ENCODE peak calls at places on chromosomes 5 and 9, in four cellular contexts. P is GM12878, O is K562, Y is SK-N-SH. A is an unnamed sample.
A peak's percentile ranks its signal among the peaks of the same experiment; 100 is the strongest.

GRCh38 chr5:74915488-74915887 is 49.3 kb upstream of the FAM169A start:
- DNase-seq in P (no peak), O (no peak), Y (no peak), A (no peak)

GRCh38 chr5:119302916-119303897 is 52.6 kb upstream of the TNFAIP8 start:
- DNase-seq in P (no peak), O (no peak), Y (no peak), A (no peak)

GRCh38 chr5:33120671-33121070 is 320.1 kb upstream of the TARS1 start:
- DNase-seq in P (no peak), O (no peak), Y (no peak), A (no peak)

GRCh38 chr5:79756102-79756501 is 66.5 kb downstream of the CMYA5 start:
- DNase-seq in P (no peak), O (no peak), Y (no peak), A (no peak)

GRCh38 chr9:80964951-80965350 is 724.4 kb downstream of the TLE1 start:
- DNase-seq in P (no peak), O (no peak), Y (no peak), A (no peak)

GRCh38 chr5:131589510-131590348 is 45.3 kb downstream of the RAPGEF6 start:
- DNase-seq in P (peak; percentile 23), O (peak; percentile 29), Y (peak; percentile 83), A (peak; percentile 42)

GRCh38 chr5:62284946-62285891 is 20.8 kb upstream of the KIF2A start:
- DNase-seq in P (peak; percentile 71), O (peak; percentile 59), Y (no peak), A (no peak)

GRCh38 chr9:126612813-126613641 is 701 bp upstream of the LMX1B start:
- DNase-seq in P (no peak), O (no peak), Y (peak; percentile 55), A (no peak)

GRCh38 chr5:172648755-172649154 is 7.7 kb downstream of the NEURL1B start:
- DNase-seq in P (no peak), O (no peak), Y (no peak), A (no peak)

GRCh38 chr9:98519641-98520040 is 189.1 kb downstream of the GABBR2 start:
- DNase-seq in P (no peak), O (no peak), Y (no peak), A (no peak)

GRCh38 chr5:28301676-28302075 is 1263.3 kb upstream of the CDH9 start:
- DNase-seq in P (no peak), O (no peak), Y (no peak), A (peak; percentile 29)

GRCh38 chr9:85332487-85332886 is 409.3 kb downstream of the AGTPBP1 start:
- DNase-seq in P (no peak), O (no peak), Y (peak; percentile 41), A (no peak)

GRCh38 chr5:60207031-60207430 is 313.5 kb upstream of the PDE4D start:
- DNase-seq in P (peak; percentile 40), O (no peak), Y (no peak), A (no peak)

GRCh38 chr9:115403753-115404152 is 285.8 kb upstream of the TNC start:
- DNase-seq in P (no peak), O (no peak), Y (no peak), A (no peak)

GRCh38 chr5:27854243-27854852 is 816.0 kb upstream of the CDH9 start:
- DNase-seq in P (no peak), O (no peak), Y (no peak), A (no peak)

GRCh38 chr9:89668216-89668867 is 63.5 kb downstream of the GADD45G start:
- DNase-seq in P (no peak), O (no peak), Y (no peak), A (no peak)
- TF ChIP-seq JUND in P (no peak), O (no peak), Y (no peak), A (no peak)

GRCh38 chr9:111898331-111899096 is 1.9 kb downstream of the UGCG start:
- DNase-seq in P (no peak), O (no peak), Y (no peak), A (no peak)
- TF ChIP-seq JUND in P (no peak), O (no peak), Y (no peak), A (no peak)

DNA sequence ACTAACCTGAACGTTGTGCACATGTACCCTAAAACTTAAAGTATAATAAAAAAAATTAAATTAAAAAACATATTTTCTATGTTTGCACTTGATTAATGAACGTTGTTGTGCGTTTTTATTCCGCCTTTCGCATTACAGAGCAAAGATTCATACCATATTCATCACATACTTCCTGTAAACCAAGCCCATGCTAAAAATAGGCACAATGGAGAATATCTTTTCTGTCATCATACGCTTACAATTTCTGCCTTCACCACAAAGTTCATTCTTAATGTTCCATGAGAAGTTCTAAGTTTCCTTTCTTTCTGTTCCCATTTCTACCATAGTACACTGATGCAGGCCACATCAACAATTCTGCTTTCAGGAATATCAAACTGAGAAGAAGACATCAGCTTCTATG is 456.6 kb downstream of the CDH10 start:
- DNase-seq in P (no peak), O (no peak), Y (no peak), A (no peak)
- TF ChIP-seq JUND in P (no peak), O (no peak), Y (no peak), A (no peak)

DNA sequence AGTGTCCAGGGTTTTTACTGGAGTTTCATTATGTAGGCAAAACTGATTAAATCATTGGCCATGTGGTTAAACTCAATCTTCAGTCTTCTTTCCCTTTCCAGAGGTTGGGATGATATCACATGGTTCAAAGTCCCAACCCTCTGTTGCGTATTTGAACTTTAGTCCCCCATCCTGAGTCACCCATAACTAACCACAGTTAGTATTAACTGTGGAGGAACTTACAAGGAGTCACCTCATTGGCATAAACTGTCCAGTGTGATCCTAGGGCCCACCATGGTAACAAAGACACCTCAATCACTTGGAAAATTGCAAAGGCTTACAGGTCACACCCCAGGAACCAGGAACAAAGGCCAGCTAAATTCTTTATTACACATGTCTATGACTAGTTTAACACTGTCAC is 188.5 kb downstream of the COX7C start:
- DNase-seq in P (no peak), O (no peak), Y (no peak), A (no peak)
- TF ChIP-seq JUND in P (no peak), O (no peak), Y (no peak), A (no peak)

DNA sequence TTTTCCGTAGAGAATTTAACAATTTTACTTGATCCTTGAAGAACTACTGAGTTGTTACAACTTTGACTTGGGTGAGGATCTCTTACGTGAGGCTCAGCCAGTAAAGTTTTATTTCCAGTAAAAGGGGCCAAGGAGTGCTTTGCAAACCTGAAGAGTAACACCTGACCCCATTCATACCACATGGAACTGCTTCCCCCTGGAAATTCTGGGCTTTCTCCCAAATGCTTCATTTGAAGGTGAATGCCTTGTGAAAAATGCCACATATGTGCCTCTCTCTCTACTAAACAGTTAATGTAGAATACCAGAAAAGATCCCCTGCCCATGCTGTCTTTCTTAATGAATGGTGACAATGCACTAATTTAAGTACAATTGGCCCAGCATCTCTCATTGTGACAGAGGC is 844.0 kb upstream of the WWC1 start:
- DNase-seq in P (no peak), O (no peak), Y (no peak), A (no peak)
- TF ChIP-seq JUND in P (no peak), O (no peak), Y (no peak), A (no peak)

GRCh38 chr9:133107245-133107722 is 13.8 kb downstream of the RALGDS start:
- DNase-seq in P (no peak), O (no peak), Y (no peak), A (no peak)

GRCh38 chr9:133107961-133108793 is 12.9 kb downstream of the RALGDS start:
- DNase-seq in P (no peak), O (no peak), Y (no peak), A (no peak)

GRCh38 chr9:133104718-133105460 is 16.2 kb downstream of the RALGDS start:
- DNase-seq in P (no peak), O (no peak), Y (no peak), A (no peak)

GRCh38 chr9:133105461-133105770 is 15.6 kb downstream of the RALGDS start:
- DNase-seq in P (no peak), O (no peak), Y (no peak), A (no peak)

GRCh38 chr9:133106511-133107244 is 14.4 kb downstream of the RALGDS start:
- DNase-seq in P (no peak), O (no peak), Y (no peak), A (no peak)
- TF ChIP-seq JUND in P (no peak), O (no peak), Y (no peak), A (no peak)